ENCODE peak calls at places on chromosomes 4 and X, in nine cellular contexts. One of them, this sample, is unnamed.

GRCh38 chr4:164039482-164039881 is 545.0 kb downstream of the TMA16 start:
- DNase-seq in NCI-H2171 treated with DMSO at 0.1 percent for 48 hours: no peak
- DNase-seq in activated CD4-positive, alpha-beta memory T cell treated with anti-CD3 and anti-CD28 coated beads, Interleukin-2, amount 10 ng/mL, durations not matched to agents 7 days and 5 days: no peak
- DNase-seq in ELF-1: no peak
- DNase-seq in HCT116: no peak
- DNase-seq in astrocyte of the spinal cord: no peak
- DNase-seq in activated CD8-positive, alpha-beta T cell treated with anti-CD3 and anti-CD28 coated beads, Interleukin-2, amount 10 ng/mL, durations not matched to agents 7 days and 5 days: no peak
- DNase-seq in amniotic stem cell: no peak
- DNase-seq in stimulated activated CD4-positive, alpha-beta T cell treated with anti-CD3 and anti-CD28 coated beads, TNF-alpha, amount 100 ng/mL, for 4 hours: no peak
- DNase-seq in this sample: no peak

GRCh38 chr4:40307627-40308497 is 27.3 kb upstream of the CHRNA9 start:
- DNase-seq in activated CD4-positive, alpha-beta memory T cell treated with anti-CD3 and anti-CD28 coated beads, Interleukin-2, amount 10 ng/mL, durations not matched to agents 7 days and 5 days: peak
- DNase-seq in stimulated activated CD4-positive, alpha-beta T cell treated with anti-CD3 and anti-CD28 coated beads, TNF-alpha, amount 100 ng/mL, for 4 hours: no peak
- DNase-seq in activated CD8-positive, alpha-beta T cell treated with anti-CD3 and anti-CD28 coated beads, Interleukin-2, amount 10 ng/mL, durations not matched to agents 7 days and 5 days: peak
- DNase-seq in ELF-1: peak
- DNase-seq in HCT116: no peak
- DNase-seq in astrocyte of the spinal cord: no peak
- DNase-seq in NCI-H2171 treated with DMSO at 0.1 percent for 48 hours: no peak
- DNase-seq in amniotic stem cell: no peak
- DNase-seq in this sample: no peak

GRCh38 chrX:55342533-55343501 is 78.1 kb upstream of the PAGE3 start:
- DNase-seq in ELF-1: peak
- DNase-seq in NCI-H2171 treated with DMSO at 0.1 percent for 48 hours: peak
- DNase-seq in activated CD8-positive, alpha-beta T cell treated with anti-CD3 and anti-CD28 coated beads, Interleukin-2, amount 10 ng/mL, durations not matched to agents 7 days and 5 days: peak
- DNase-seq in HCT116: no peak
- DNase-seq in stimulated activated CD4-positive, alpha-beta T cell treated with anti-CD3 and anti-CD28 coated beads, TNF-alpha, amount 100 ng/mL, for 4 hours: no peak
- DNase-seq in amniotic stem cell: no peak
- DNase-seq in astrocyte of the spinal cord: no peak
- DNase-seq in activated CD4-positive, alpha-beta memory T cell treated with anti-CD3 and anti-CD28 coated beads, Interleukin-2, amount 10 ng/mL, durations not matched to agents 7 days and 5 days: peak
- DNase-seq in this sample: no peak

GRCh38 chrX:41384041-41384705 is 50.2 kb downstream of the DDX3X start:
- DNase-seq in astrocyte of the spinal cord: peak
- DNase-seq in stimulated activated CD4-positive, alpha-beta T cell treated with anti-CD3 and anti-CD28 coated beads, TNF-alpha, amount 100 ng/mL, for 4 hours: no peak
- DNase-seq in NCI-H2171 treated with DMSO at 0.1 percent for 48 hours: peak
- DNase-seq in ELF-1: peak
- DNase-seq in HCT116: peak
- DNase-seq in activated CD4-positive, alpha-beta memory T cell treated with anti-CD3 and anti-CD28 coated beads, Interleukin-2, amount 10 ng/mL, durations not matched to agents 7 days and 5 days: peak
- DNase-seq in activated CD8-positive, alpha-beta T cell treated with anti-CD3 and anti-CD28 coated beads, Interleukin-2, amount 10 ng/mL, durations not matched to agents 7 days and 5 days: peak
- DNase-seq in amniotic stem cell: no peak
- DNase-seq in this sample: peak

GRCh38 chrX:54482839-54483593 is 13.0 kb downstream of the FGD1 start:
- DNase-seq in amniotic stem cell: no peak
- DNase-seq in activated CD4-positive, alpha-beta memory T cell treated with anti-CD3 and anti-CD28 coated beads, Interleukin-2, amount 10 ng/mL, durations not matched to agents 7 days and 5 days: no peak
- DNase-seq in NCI-H2171 treated with DMSO at 0.1 percent for 48 hours: no peak
- DNase-seq in ELF-1: peak
- DNase-seq in activated CD8-positive, alpha-beta T cell treated with anti-CD3 and anti-CD28 coated beads, Interleukin-2, amount 10 ng/mL, durations not matched to agents 7 days and 5 days: no peak
- DNase-seq in astrocyte of the spinal cord: no peak
- DNase-seq in stimulated activated CD4-positive, alpha-beta T cell treated with anti-CD3 and anti-CD28 coated beads, TNF-alpha, amount 100 ng/mL, for 4 hours: no peak
- DNase-seq in HCT116: no peak
- DNase-seq in this sample: peak

GRCh38 chr4:157220026-157220881 is at the start of gene GRIA2:
- DNase-seq in amniotic stem cell: peak
- DNase-seq in HCT116: no peak
- DNase-seq in activated CD8-positive, alpha-beta T cell treated with anti-CD3 and anti-CD28 coated beads, Interleukin-2, amount 10 ng/mL, durations not matched to agents 7 days and 5 days: peak
- DNase-seq in NCI-H2171 treated with DMSO at 0.1 percent for 48 hours: peak
- DNase-seq in ELF-1: peak
- DNase-seq in activated CD4-positive, alpha-beta memory T cell treated with anti-CD3 and anti-CD28 coated beads, Interleukin-2, amount 10 ng/mL, durations not matched to agents 7 days and 5 days: peak
- DNase-seq in astrocyte of the spinal cord: peak
- DNase-seq in stimulated activated CD4-positive, alpha-beta T cell treated with anti-CD3 and anti-CD28 coated beads, TNF-alpha, amount 100 ng/mL, for 4 hours: no peak
- DNase-seq in this sample: peak

GRCh38 chr4:112109455-112110425 is 35.5 kb upstream of the FAM241A start:
- DNase-seq in activated CD8-positive, alpha-beta T cell treated with anti-CD3 and anti-CD28 coated beads, Interleukin-2, amount 10 ng/mL, durations not matched to agents 7 days and 5 days: no peak
- DNase-seq in activated CD4-positive, alpha-beta memory T cell treated with anti-CD3 and anti-CD28 coated beads, Interleukin-2, amount 10 ng/mL, durations not matched to agents 7 days and 5 days: no peak
- DNase-seq in NCI-H2171 treated with DMSO at 0.1 percent for 48 hours: no peak
- DNase-seq in astrocyte of the spinal cord: peak
- DNase-seq in HCT116: no peak
- DNase-seq in stimulated activated CD4-positive, alpha-beta T cell treated with anti-CD3 and anti-CD28 coated beads, TNF-alpha, amount 100 ng/mL, for 4 hours: no peak
- DNase-seq in amniotic stem cell: no peak
- DNase-seq in ELF-1: no peak
- DNase-seq in this sample: no peak

GRCh38 chr4:38009421-38009820 is 49.2 kb downstream of the PTTG2 start:
- DNase-seq in HCT116: no peak
- DNase-seq in stimulated activated CD4-positive, alpha-beta T cell treated with anti-CD3 and anti-CD28 coated beads, TNF-alpha, amount 100 ng/mL, for 4 hours: no peak
- DNase-seq in astrocyte of the spinal cord: no peak
- DNase-seq in amniotic stem cell: no peak
- DNase-seq in activated CD8-positive, alpha-beta T cell treated with anti-CD3 and anti-CD28 coated beads, Interleukin-2, amount 10 ng/mL, durations not matched to agents 7 days and 5 days: no peak
- DNase-seq in NCI-H2171 treated with DMSO at 0.1 percent for 48 hours: no peak
- DNase-seq in ELF-1: no peak
- DNase-seq in activated CD4-positive, alpha-beta memory T cell treated with anti-CD3 and anti-CD28 coated beads, Interleukin-2, amount 10 ng/mL, durations not matched to agents 7 days and 5 days: no peak
- DNase-seq in this sample: no peak

This sample was measured in islet precursor cell.